ENCODE peak calls at places on chromosomes 13 and 19, in eight cellular contexts. T is foreskin keratinocyte, Z is left ventricle myocardium inferior, Y is mesothelial cell of epicardium, P is lower leg skin, C is upper lobe of right lung, U is heart right ventricle, G is Caco-2. B is an unnamed sample.
A peak's percentile ranks its signal among the peaks of the same experiment; 100 is the strongest.

GRCh38 chr13:57748096-57748495 is 116.6 kb downstream of the PCDH17 start:
- DNase-seq in P (no peak), Z (no peak), T (peak; percentile 39), Y (no peak), U (no peak), G (no peak), C (no peak), B (no peak)

GRCh38 chr13:44050450-44051063 is 170.9 kb downstream of the LACC1 start:
- DNase-seq in Y (no peak), Z (no peak), P (no peak), C (no peak), T (no peak), U (peak; percentile 13), G (no peak), B (no peak)

GRCh38 chr19:34131100-34131499 is 41.2 kb upstream of the LSM14A start:
- DNase-seq in U (no peak), P (no peak), Y (no peak), G (no peak), Z (no peak), T (peak; percentile 11), C (no peak), B (no peak)

GRCh38 chr19:5219551-5220304 is 120.9 kb downstream of the PTPRS start:
- DNase-seq in C (no peak), U (no peak), T (no peak), Y (no peak), Z (no peak), G (no peak), P (no peak), B (no peak)

GRCh38 chr19:49057636-49058234 is at the start of gene CGB7:
- DNase-seq in T (peak; percentile 62), Y (peak; percentile 61), Z (peak; percentile 78), P (peak; percentile 67), U (peak; percentile 76), C (peak; percentile 87), G (peak; percentile 87), B (no peak)

GRCh38 chr13:112355274-112355843 is 20.8 kb upstream of the SPACA7 start:
- DNase-seq in C (peak; percentile 48), T (no peak), P (no peak), Z (no peak), G (no peak), U (no peak), Y (no peak), B (no peak)

GRCh38 chr19:18558202-18558555 is 509 bp downstream of the KXD1 start:
- DNase-seq in T (no peak), Y (no peak), G (no peak), P (no peak), C (no peak), U (no peak), Z (no peak), B (no peak)

GRCh38 chr13:34863360-34864135 is 78.5 kb upstream of the NBEA start:
- DNase-seq in Z (no peak), Y (no peak), U (no peak), C (no peak), T (peak; percentile 87), G (peak; percentile 37), P (no peak), B (no peak)

GRCh38 chr13:92355213-92355612 is 871.4 kb upstream of the GPC6 start:
- DNase-seq in Z (no peak), Y (no peak), T (peak; percentile 20), P (no peak), U (no peak), G (peak; percentile 41), C (no peak), B (no peak)

GRCh38 chr19:31285744-31286143 is 63.5 kb downstream of the TSHZ3 start:
- DNase-seq in G (peak; percentile 6), Z (no peak), U (no peak), Y (no peak), T (no peak), C (peak; percentile 38), P (no peak), B (no peak)

GRCh38 chr13:44313674-44314073 is 60.0 kb upstream of the SERP2 start:
- DNase-seq in T (peak; percentile 98), Z (no peak), G (no peak), U (no peak), Y (no peak), C (no peak), P (no peak), B (no peak)

GRCh38 chr13:30371649-30372265 is 50.5 kb upstream of the UBE2L5 start:
- DNase-seq in Y (no peak), T (peak; percentile 56), G (no peak), U (no peak), C (no peak), Z (no peak), P (no peak), B (no peak)

GRCh38 chr19:21023901-21024300 is 3.4 kb downstream of the ZNF430 start:
- DNase-seq in T (peak; percentile 67), U (no peak), Z (no peak), G (no peak), C (no peak), P (no peak), Y (no peak), B (no peak)

GRCh38 chr19:11552666-11553372 is 6.2 kb downstream of the ELOF1 start:
- DNase-seq in U (no peak), T (no peak), C (no peak), Y (no peak), Z (no peak), G (no peak), P (no peak), B (no peak)

GRCh38 chr19:44596428-44597130 is 16.8 kb upstream of the IGSF23 start:
- DNase-seq in U (no peak), Z (no peak), T (no peak), G (peak; percentile 86), C (no peak), Y (no peak), P (no peak), B (no peak)

GRCh38 chr19:1122972-1123363 is 19.2 kb downstream of the GPX4 start:
- DNase-seq in C (peak; percentile 89), U (no peak), Z (no peak), G (peak; percentile 81), T (peak; percentile 40), Y (no peak), P (no peak), B (no peak)

GRCh38 chr13:21812192-21812626 is 141.3 kb downstream of the FGF9 start:
- DNase-seq in P (no peak), Y (peak; percentile 80), U (no peak), T (no peak), C (no peak), G (no peak), Z (no peak), B (no peak)

GRCh38 chr19:35722461-35722860 is 4.7 kb downstream of the KMT2B start:
- DNase-seq in P (no peak), C (no peak), U (no peak), Y (no peak), G (no peak), T (no peak), Z (no peak), B (no peak)

GRCh38 chr13:42875448-42876269 is 94.3 kb downstream of the FAM216B start:
- DNase-seq in C (no peak), Y (no peak), G (no peak), Z (no peak), T (no peak), U (no peak), P (no peak), B (no peak)
- TF ChIP-seq CTCF in C (no peak), Y (no peak), G (no peak), Z (no peak), T (no peak), U (peak; percentile 25), P (no peak), B (peak; percentile 67)

GRCh38 chr13:54742984-54743383 is 1714.4 kb downstream of the OLFM4 start:
- DNase-seq in U (no peak), Y (no peak), C (no peak), P (no peak), Z (no peak), T (no peak), G (no peak), B (no peak)
- TF ChIP-seq CTCF in U (no peak), Y (no peak), C (no peak), P (no peak), Z (no peak), T (no peak), G (no peak), B (no peak)

GRCh38 chr19:37333457-37333856 is 37.4 kb upstream of the ZNF527 start:
- DNase-seq in P (no peak), Y (no peak), T (peak; percentile 45), G (no peak), C (no peak), Z (no peak), U (no peak), B (no peak)

GRCh38 chr19:37334179-37335071 is 36.5 kb upstream of the ZNF527 start:
- DNase-seq in P (peak; percentile 90), C (peak; percentile 87), Z (peak; percentile 93), T (peak; percentile 82), U (peak; percentile 95), G (peak; percentile 79), Y (peak; percentile 86), B (no peak)

GRCh38 chr19:37332839-37333238 is 38.1 kb upstream of the ZNF527 start:
- DNase-seq in Z (no peak), T (no peak), P (no peak), U (no peak), C (no peak), Y (no peak), G (no peak), B (no peak)

GRCh38 chr19:37329686-37330085 is 41.2 kb upstream of the ZNF527 start:
- DNase-seq in Z (no peak), T (no peak), Y (no peak), G (no peak), U (no peak), C (no peak), P (no peak), B (no peak)
- TF ChIP-seq CTCF in Z (no peak), T (peak; percentile 50), Y (no peak), G (peak; percentile 2), U (peak; percentile 8), C (no peak), P (no peak), B (peak; percentile 51)

DNA sequence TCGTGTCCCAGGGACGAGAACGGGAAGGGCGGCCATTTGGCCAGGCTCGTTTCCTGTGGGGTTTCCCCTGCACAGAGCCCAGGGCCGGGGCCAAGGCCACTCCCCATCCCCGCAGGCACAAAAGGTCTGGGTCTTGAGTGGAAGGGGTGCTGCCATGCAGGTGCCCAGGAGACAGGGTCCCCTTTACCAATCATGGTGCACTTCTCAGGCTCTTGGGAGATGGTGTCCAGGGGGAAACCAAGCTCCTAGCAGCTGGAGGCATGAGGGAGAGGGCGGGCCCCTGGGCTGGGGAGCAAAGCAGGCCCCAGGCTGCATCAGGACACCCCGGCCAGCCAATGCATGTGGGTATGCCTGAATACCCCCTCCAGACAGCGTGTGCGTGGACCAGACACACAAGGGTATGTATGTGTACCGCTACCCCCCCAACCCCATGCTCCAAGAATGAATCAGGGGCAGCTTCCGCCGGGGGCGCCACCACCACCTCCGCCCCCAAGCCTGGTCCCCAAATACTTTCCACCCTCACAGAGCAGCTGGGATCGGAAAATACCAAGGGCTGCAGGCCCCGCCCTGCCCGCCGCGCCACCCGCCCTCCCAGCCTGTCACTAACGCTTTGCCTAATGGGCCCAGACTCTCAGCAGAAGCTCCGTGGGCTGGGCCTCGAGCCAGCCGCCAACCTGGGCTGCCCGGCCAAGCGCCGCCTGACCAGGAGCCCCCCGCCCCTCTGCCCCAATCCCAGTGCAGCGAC is 37.6 kb upstream of the NANOS3 start:
- DNase-seq in P (peak; percentile 90), G (no peak), T (peak; percentile 63), U (peak; percentile 94), Z (peak; percentile 95), C (peak; percentile 93), Y (no peak), B (no peak)
- TF ChIP-seq CTCF in P (no peak), G (no peak), T (peak; percentile 19), U (peak; percentile 26), Z (no peak), C (no peak), Y (no peak), B (peak; percentile 35)

B was measured in chondrocyte.